ENCODE peak calls at places on chromosome 9, in ten cellular contexts. Z is heart left ventricle; O is naive thymus-derived CD8-positive, alpha-beta T cell; F is Daoy; A is M059J; N is activated effector memory CD4-positive, alpha-beta T cell treated with Interleukin-2 at 50 U/mL for 16 hours; P is GM12864; H is kidney tubule cell; B is stimulated activated CD4-positive, alpha-beta T cell treated with anti-CD3 and anti-CD28 coated beads, Interleukin-2, amount 100 ng/mL, for 48 hours; M is NCI-H1436 treated with DMSO at 0.1 percent for 48 hours. Q is an unnamed sample.

GRCh38 chr9:123656565-123656964 is 273.4 kb downstream of the DENND1A start:
- DNase-seq in A (peak), O (no peak), H (peak), Z (no peak), F (peak), N (no peak), B (no peak), M (no peak), P (no peak), Q (no peak)

GRCh38 chr9:124551472-124552339 is 44.5 kb upstream of the NR5A1 start:
- DNase-seq in H (peak), A (peak), O (peak), Z (no peak), N (no peak), M (no peak), F (peak), P (no peak), B (peak), Q (peak)

GRCh38 chr9:76395381-76395780 is 1.2 kb upstream of the RFK start:
- DNase-seq in N (no peak), B (no peak), M (no peak), O (no peak), H (no peak), Z (no peak), P (no peak), A (no peak), F (no peak), Q (no peak)

GRCh38 chr9:105127863-105128220 is 116.6 kb upstream of the SLC44A1 start:
- DNase-seq in P (peak), N (peak), B (peak), O (peak), M (no peak), F (peak), Z (no peak), A (peak), H (peak), Q (peak)

GRCh38 chr9:126885089-126885753 is 24.8 kb downstream of the ZBTB34 start:
- DNase-seq in B (no peak), P (no peak), F (no peak), O (no peak), H (peak), M (no peak), Z (no peak), N (no peak), A (no peak), Q (no peak)

GRCh38 chr9:89410709-89411111 is 87.2 kb downstream of the SEMA4D start:
- DNase-seq in Z (no peak), P (peak), M (no peak), B (peak), H (peak), O (no peak), N (no peak), A (peak), F (peak), Q (peak)

GRCh38 chr9:104895572-104895971 is 32.4 kb downstream of the ABCA1 start:
- DNase-seq in A (peak), N (no peak), P (no peak), Z (no peak), F (peak), B (no peak), O (no peak), M (no peak), H (peak), Q (no peak)

GRCh38 chr9:132166599-132166998 is 4.7 kb downstream of the NTNG2 start:
- DNase-seq in A (no peak), N (no peak), M (no peak), B (no peak), H (no peak), F (no peak), P (no peak), O (no peak), Z (peak), Q (peak)

GRCh38 chr9:97938081-97938644 is at the start of gene HEMGN:
- DNase-seq in Z (no peak), P (peak), F (no peak), A (no peak), B (no peak), M (no peak), N (peak), O (peak), H (no peak), Q (no peak)

Q was measured in stimulated activated naive CD8-positive, alpha-beta T cell treated with anti-CD3 and anti-CD28 coated beads, Interleukin-15, Interleukin-2, amounts not matched to agents 100 U/mL and 50 U/mL, for 24 hours.